ENCODE peak calls at places on chromosomes 6 and 20, in eight cellular contexts. X is ovary, I is GM23338, F is brain microvascular endothelial cell, H is lower lobe of right lung, N is uterus, J is transverse colon, B is right cardiac atrium. G is an unnamed sample.

GRCh38 chr6:53344993-53345392 is 3.8 kb downstream of the ELOVL5 start:
- DNase-seq in X (no peak), I (no peak), F (no peak), H (no peak), N (no peak), J (no peak), B (no peak), G (no peak)

GRCh38 chr6:143673638-143674037 is 4.1 kb upstream of the PHACTR2 start:
- DNase-seq in X (no peak), I (peak), F (peak), H (peak), N (peak), J (peak), B (no peak), G (no peak)

GRCh38 chr6:40963019-40963418 is 76.0 kb downstream of the UNC5CL start:
- DNase-seq in X (no peak), I (no peak), F (no peak), H (no peak), N (no peak), J (no peak), B (no peak), G (no peak)

GRCh38 chr6:34658605-34659218 is 37.9 kb downstream of the ILRUN start:
- DNase-seq in X (no peak), I (no peak), F (no peak), H (no peak), N (no peak), J (no peak), B (no peak), G (no peak)

GRCh38 chr6:139588076-139588639 is 213.7 kb upstream of the CITED2 start:
- DNase-seq in X (no peak), I (no peak), F (peak), H (no peak), N (no peak), J (peak), B (no peak), G (no peak)

GRCh38 chr20:15399781-15400180 is 1062.4 kb upstream of the FLRT3 start:
- DNase-seq in X (no peak), I (no peak), F (no peak), H (no peak), N (no peak), J (no peak), B (no peak), G (no peak)

GRCh38 chr6:36625161-36625919 is 31.2 kb downstream of the SRSF3 start:
- DNase-seq in X (peak), I (no peak), F (peak), H (no peak), N (peak), J (peak), B (peak), G (no peak)

GRCh38 chr6:2980465-2980855 is 9.1 kb upstream of the SERPINB6 start:
- DNase-seq in X (no peak), I (no peak), F (no peak), H (no peak), N (no peak), J (no peak), B (no peak), G (no peak)

GRCh38 chr6:35426074-35426473 is 26.1 kb upstream of the FANCE start:
- DNase-seq in X (no peak), I (no peak), F (no peak), H (peak), N (no peak), J (no peak), B (peak), G (no peak)

GRCh38 chr20:58071991-58072390 is 156.5 kb downstream of the ANKRD60 start:
- DNase-seq in X (no peak), I (no peak), F (no peak), H (no peak), N (no peak), J (no peak), B (no peak), G (no peak)

GRCh38 chr6:35016417-35017221 is 124.5 kb downstream of the TCP11 start:
- DNase-seq in X (peak), I (no peak), F (no peak), H (no peak), N (peak), J (no peak), B (peak), G (no peak)

DNA sequence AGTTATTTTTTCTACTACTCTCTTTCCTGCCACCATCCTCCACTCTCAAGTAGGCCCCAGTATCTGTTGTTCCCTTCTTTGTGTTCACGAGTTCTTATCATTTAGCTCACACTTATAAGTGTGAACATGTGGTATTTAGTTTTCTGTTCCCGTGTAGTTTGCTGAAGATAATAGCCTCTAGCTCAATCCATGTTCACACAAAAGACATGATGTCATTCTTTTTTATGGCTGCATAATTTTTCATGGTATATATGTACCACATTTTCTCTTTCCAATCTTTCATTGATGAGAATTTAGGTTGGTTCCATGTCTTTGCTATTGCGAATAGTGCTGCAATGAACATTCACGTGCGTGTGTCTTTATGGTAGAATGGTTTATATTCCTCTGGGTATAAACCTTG is 237.9 kb upstream of the FERMT1 start:
- DNase-seq in X (no peak), I (no peak), F (no peak), H (no peak), N (no peak), J (no peak), B (no peak), G (no peak)
- H3K27ac ChIP-seq in X (no peak), I (no peak), F (no peak), H (no peak), N (no peak), J (no peak), B (no peak), G (no peak)

GRCh38 chr20:39913274-39913673 is 775.8 kb downstream of the MAFB start:
- DNase-seq in X (no peak), I (no peak), F (no peak), H (no peak), N (no peak), J (no peak), B (no peak), G (no peak)
- H3K27ac ChIP-seq in X (no peak), I (no peak), F (no peak), H (no peak), N (no peak), J (no peak), B (no peak), G (no peak)

DNA sequence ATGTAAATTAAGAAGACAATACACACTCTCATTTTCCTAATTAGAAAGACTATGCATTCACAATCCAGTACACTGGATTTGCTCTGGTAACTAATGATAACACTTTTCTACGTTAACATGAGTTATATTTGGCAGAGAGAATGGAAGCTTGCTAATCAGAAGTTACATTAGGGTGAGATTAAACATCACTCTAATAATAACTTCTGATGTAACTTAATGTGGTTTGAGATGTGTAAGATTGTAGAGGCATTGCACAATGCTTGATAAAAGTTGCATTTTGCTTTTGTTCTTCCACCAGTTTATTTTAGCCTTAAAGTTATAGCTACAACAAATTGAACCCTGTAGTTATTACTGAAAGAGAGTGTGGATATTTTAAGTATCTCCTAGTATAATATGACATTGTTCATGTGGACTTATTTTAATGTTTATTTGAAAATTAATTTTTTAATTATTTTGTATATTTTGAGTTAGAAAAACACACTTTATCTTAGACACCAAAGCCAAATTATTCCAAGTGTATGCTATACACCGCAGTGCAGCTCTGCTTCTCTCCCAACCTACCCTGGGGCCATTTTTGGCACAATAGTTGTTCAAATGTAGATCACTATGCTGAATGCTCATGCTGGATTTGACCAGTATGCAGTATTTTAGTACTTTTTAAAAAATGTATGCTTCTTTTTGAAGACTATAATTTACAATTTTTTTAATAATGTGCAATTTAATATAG is 143.2 kb downstream of the SLC16A10 start:
- DNase-seq in X (no peak), I (no peak), F (peak), H (no peak), N (no peak), J (no peak), B (no peak), G (no peak)
- H3K27ac ChIP-seq in X (no peak), I (no peak), F (peak), H (no peak), N (no peak), J (no peak), B (no peak), G (no peak)

DNA sequence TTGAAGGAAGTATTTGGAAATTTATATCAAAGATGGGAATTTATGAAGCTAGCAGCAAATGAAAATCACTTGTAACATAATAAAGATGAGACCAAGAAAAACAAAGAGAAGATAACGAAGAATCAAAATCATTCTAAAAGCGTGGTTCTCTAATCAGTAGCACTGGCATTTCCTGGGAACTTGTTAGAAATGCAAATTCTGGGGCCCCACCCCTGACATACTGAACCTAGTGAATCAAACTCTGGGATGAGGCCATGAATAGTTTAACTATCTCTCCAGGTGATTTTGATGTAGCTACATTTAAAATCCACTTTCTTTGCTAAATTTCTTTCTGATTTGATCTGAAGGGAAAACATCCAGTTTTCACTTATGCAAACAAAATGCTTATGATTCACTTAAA is 1075.6 kb downstream of the HACE1 start:
- DNase-seq in X (no peak), I (peak), F (no peak), H (no peak), N (no peak), J (no peak), B (no peak), G (no peak)
- H3K27ac ChIP-seq in X (no peak), I (no peak), F (no peak), H (no peak), N (no peak), J (no peak), B (no peak), G (no peak)

GRCh38 chr6:108684809-108685329 is 124.2 kb downstream of the FOXO3 start:
- DNase-seq in X (no peak), I (no peak), F (peak), H (peak), N (no peak), J (peak), B (no peak), G (no peak)
- H3K27ac ChIP-seq in X (no peak), I (no peak), F (no peak), H (peak), N (no peak), J (peak), B (no peak), G (no peak)

GRCh38 chr20:42350521-42350920 is 732.3 kb upstream of the CHD6 start:
- DNase-seq in X (no peak), I (no peak), F (no peak), H (no peak), N (no peak), J (no peak), B (no peak), G (no peak)
- H3K27ac ChIP-seq in X (no peak), I (no peak), F (no peak), H (no peak), N (no peak), J (no peak), B (no peak), G (no peak)

DNA sequence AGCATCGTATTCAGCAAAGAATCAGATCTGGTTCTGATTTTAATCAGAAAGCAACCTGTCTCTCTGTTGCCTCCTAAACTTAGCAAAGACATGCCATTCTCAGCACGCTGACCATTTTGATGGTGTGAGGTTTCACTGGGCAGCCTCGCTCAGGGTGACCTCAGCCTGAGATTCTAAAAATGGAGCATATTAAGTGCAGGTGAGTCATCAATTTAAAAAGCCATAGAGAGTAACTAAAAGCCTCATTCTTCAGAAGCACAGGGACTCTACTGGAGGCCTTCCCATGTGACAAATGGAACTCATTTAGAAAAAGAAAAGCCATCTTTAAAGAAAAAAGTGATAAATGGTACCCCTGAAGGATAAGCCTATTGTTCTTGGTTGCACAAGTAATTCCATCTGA is 91.3 kb downstream of the FILIP1 start:
- DNase-seq in X (no peak), I (no peak), F (peak), H (no peak), N (peak), J (no peak), B (peak), G (no peak)
- H3K27ac ChIP-seq in X (no peak), I (no peak), F (no peak), H (no peak), N (peak), J (no peak), B (no peak), G (no peak)